ENCODE peak calls at places on chromosomes 13 and 19, in seven cellular contexts. One of them, this sample, is unnamed.

GRCh38 chr13:48185018-48185417 is 48.0 kb upstream of the ITM2B start:
- DNase-seq in stimulated activated CD4-positive, alpha-beta T cell treated with anti-CD3 and anti-CD28 coated beads, Interleukin-12 subunit alpha, Interleukin-12 subunit beta, amount 100 ng/mL, for 4 hours: no peak
- DNase-seq in stimulated activated CD8-positive, alpha-beta memory T cell treated with anti-CD3 and anti-CD28 coated beads, Interleukin-7, amount 100 ng/mL, for 1 hour: no peak
- DNase-seq in effector CD4-positive, alpha-beta T cell: no peak
- DNase-seq in AG09319: no peak
- DNase-seq in EH: no peak
- DNase-seq in activated naive CD8-positive, alpha-beta T cell treated with anti-CD3 and anti-CD28 coated beads, Interleukin-2, amount 50 U/mL, for 24 hours: no peak
- DNase-seq in this sample: no peak

GRCh38 chr19:38538793-38539528 is 78.8 kb downstream of the MAP4K1 start:
- DNase-seq in stimulated activated CD4-positive, alpha-beta T cell treated with anti-CD3 and anti-CD28 coated beads, Interleukin-12 subunit alpha, Interleukin-12 subunit beta, amount 100 ng/mL, for 4 hours: no peak
- DNase-seq in stimulated activated CD8-positive, alpha-beta memory T cell treated with anti-CD3 and anti-CD28 coated beads, Interleukin-7, amount 100 ng/mL, for 1 hour: no peak
- DNase-seq in effector CD4-positive, alpha-beta T cell: peak
- DNase-seq in AG09319: no peak
- DNase-seq in EH: no peak
- DNase-seq in activated naive CD8-positive, alpha-beta T cell treated with anti-CD3 and anti-CD28 coated beads, Interleukin-2, amount 50 U/mL, for 24 hours: no peak
- DNase-seq in this sample: no peak

GRCh38 chr19:51501594-51502263 is at the start of gene SIGLEC12:
- DNase-seq in stimulated activated CD4-positive, alpha-beta T cell treated with anti-CD3 and anti-CD28 coated beads, Interleukin-12 subunit alpha, Interleukin-12 subunit beta, amount 100 ng/mL, for 4 hours: no peak
- DNase-seq in stimulated activated CD8-positive, alpha-beta memory T cell treated with anti-CD3 and anti-CD28 coated beads, Interleukin-7, amount 100 ng/mL, for 1 hour: no peak
- DNase-seq in effector CD4-positive, alpha-beta T cell: no peak
- DNase-seq in AG09319: no peak
- DNase-seq in EH: no peak
- DNase-seq in activated naive CD8-positive, alpha-beta T cell treated with anti-CD3 and anti-CD28 coated beads, Interleukin-2, amount 50 U/mL, for 24 hours: peak
- DNase-seq in this sample: no peak

GRCh38 chr13:110469597-110469996 is 91.9 kb downstream of the RAB20 start:
- DNase-seq in stimulated activated CD4-positive, alpha-beta T cell treated with anti-CD3 and anti-CD28 coated beads, Interleukin-12 subunit alpha, Interleukin-12 subunit beta, amount 100 ng/mL, for 4 hours: no peak
- DNase-seq in stimulated activated CD8-positive, alpha-beta memory T cell treated with anti-CD3 and anti-CD28 coated beads, Interleukin-7, amount 100 ng/mL, for 1 hour: no peak
- DNase-seq in effector CD4-positive, alpha-beta T cell: no peak
- DNase-seq in AG09319: no peak
- DNase-seq in EH: no peak
- DNase-seq in activated naive CD8-positive, alpha-beta T cell treated with anti-CD3 and anti-CD28 coated beads, Interleukin-2, amount 50 U/mL, for 24 hours: no peak
- DNase-seq in this sample: no peak

GRCh38 chr19:6062961-6063575 is 47.2 kb downstream of the RFX2 start:
- DNase-seq in stimulated activated CD4-positive, alpha-beta T cell treated with anti-CD3 and anti-CD28 coated beads, Interleukin-12 subunit alpha, Interleukin-12 subunit beta, amount 100 ng/mL, for 4 hours: no peak
- DNase-seq in stimulated activated CD8-positive, alpha-beta memory T cell treated with anti-CD3 and anti-CD28 coated beads, Interleukin-7, amount 100 ng/mL, for 1 hour: no peak
- DNase-seq in effector CD4-positive, alpha-beta T cell: no peak
- DNase-seq in AG09319: no peak
- DNase-seq in EH: no peak
- DNase-seq in activated naive CD8-positive, alpha-beta T cell treated with anti-CD3 and anti-CD28 coated beads, Interleukin-2, amount 50 U/mL, for 24 hours: no peak
- DNase-seq in this sample: no peak

GRCh38 chr19:19371056-19371455 is 34.4 kb upstream of the GATAD2A start:
- DNase-seq in stimulated activated CD4-positive, alpha-beta T cell treated with anti-CD3 and anti-CD28 coated beads, Interleukin-12 subunit alpha, Interleukin-12 subunit beta, amount 100 ng/mL, for 4 hours: no peak
- DNase-seq in stimulated activated CD8-positive, alpha-beta memory T cell treated with anti-CD3 and anti-CD28 coated beads, Interleukin-7, amount 100 ng/mL, for 1 hour: no peak
- DNase-seq in effector CD4-positive, alpha-beta T cell: no peak
- DNase-seq in AG09319: no peak
- DNase-seq in EH: no peak
- DNase-seq in activated naive CD8-positive, alpha-beta T cell treated with anti-CD3 and anti-CD28 coated beads, Interleukin-2, amount 50 U/mL, for 24 hours: no peak
- DNase-seq in this sample: no peak

GRCh38 chr13:111429064-111429558 is 108.7 kb downstream of the TEX29 start:
- DNase-seq in stimulated activated CD4-positive, alpha-beta T cell treated with anti-CD3 and anti-CD28 coated beads, Interleukin-12 subunit alpha, Interleukin-12 subunit beta, amount 100 ng/mL, for 4 hours: peak
- DNase-seq in stimulated activated CD8-positive, alpha-beta memory T cell treated with anti-CD3 and anti-CD28 coated beads, Interleukin-7, amount 100 ng/mL, for 1 hour: peak
- DNase-seq in effector CD4-positive, alpha-beta T cell: no peak
- DNase-seq in AG09319: no peak
- DNase-seq in EH: peak
- DNase-seq in activated naive CD8-positive, alpha-beta T cell treated with anti-CD3 and anti-CD28 coated beads, Interleukin-2, amount 50 U/mL, for 24 hours: peak
- DNase-seq in this sample: no peak

GRCh38 chr13:20492036-20492435 is 33.6 kb downstream of the CRYL1 start:
- DNase-seq in stimulated activated CD4-positive, alpha-beta T cell treated with anti-CD3 and anti-CD28 coated beads, Interleukin-12 subunit alpha, Interleukin-12 subunit beta, amount 100 ng/mL, for 4 hours: no peak
- DNase-seq in stimulated activated CD8-positive, alpha-beta memory T cell treated with anti-CD3 and anti-CD28 coated beads, Interleukin-7, amount 100 ng/mL, for 1 hour: no peak
- DNase-seq in effector CD4-positive, alpha-beta T cell: no peak
- DNase-seq in AG09319: no peak
- DNase-seq in EH: no peak
- DNase-seq in activated naive CD8-positive, alpha-beta T cell treated with anti-CD3 and anti-CD28 coated beads, Interleukin-2, amount 50 U/mL, for 24 hours: no peak
- DNase-seq in this sample: no peak

GRCh38 chr13:110024646-110024980 is 238.2 kb upstream of the IRS2 start:
- DNase-seq in stimulated activated CD4-positive, alpha-beta T cell treated with anti-CD3 and anti-CD28 coated beads, Interleukin-12 subunit alpha, Interleukin-12 subunit beta, amount 100 ng/mL, for 4 hours: no peak
- DNase-seq in stimulated activated CD8-positive, alpha-beta memory T cell treated with anti-CD3 and anti-CD28 coated beads, Interleukin-7, amount 100 ng/mL, for 1 hour: no peak
- DNase-seq in effector CD4-positive, alpha-beta T cell: no peak
- DNase-seq in AG09319: no peak
- DNase-seq in EH: no peak
- DNase-seq in activated naive CD8-positive, alpha-beta T cell treated with anti-CD3 and anti-CD28 coated beads, Interleukin-2, amount 50 U/mL, for 24 hours: no peak
- DNase-seq in this sample: no peak

GRCh38 chr19:19406878-19407639 is 1.6 kb downstream of the GATAD2A start:
- DNase-seq in stimulated activated CD4-positive, alpha-beta T cell treated with anti-CD3 and anti-CD28 coated beads, Interleukin-12 subunit alpha, Interleukin-12 subunit beta, amount 100 ng/mL, for 4 hours: peak
- DNase-seq in stimulated activated CD8-positive, alpha-beta memory T cell treated with anti-CD3 and anti-CD28 coated beads, Interleukin-7, amount 100 ng/mL, for 1 hour: no peak
- DNase-seq in effector CD4-positive, alpha-beta T cell: peak
- DNase-seq in AG09319: no peak
- DNase-seq in EH: peak
- DNase-seq in activated naive CD8-positive, alpha-beta T cell treated with anti-CD3 and anti-CD28 coated beads, Interleukin-2, amount 50 U/mL, for 24 hours: peak
- DNase-seq in this sample: no peak

GRCh38 chr13:46759861-46760260 is 37.1 kb downstream of the ESD start:
- DNase-seq in stimulated activated CD4-positive, alpha-beta T cell treated with anti-CD3 and anti-CD28 coated beads, Interleukin-12 subunit alpha, Interleukin-12 subunit beta, amount 100 ng/mL, for 4 hours: no peak
- DNase-seq in stimulated activated CD8-positive, alpha-beta memory T cell treated with anti-CD3 and anti-CD28 coated beads, Interleukin-7, amount 100 ng/mL, for 1 hour: no peak
- DNase-seq in effector CD4-positive, alpha-beta T cell: no peak
- DNase-seq in AG09319: no peak
- DNase-seq in EH: no peak
- DNase-seq in activated naive CD8-positive, alpha-beta T cell treated with anti-CD3 and anti-CD28 coated beads, Interleukin-2, amount 50 U/mL, for 24 hours: no peak
- DNase-seq in this sample: no peak